ENCODE peak calls at places on chromosomes 2 and 18, in four cellular contexts. E, L, P and X are unnamed samples.

GRCh38 chr2:181962142-181962541 is 23.5 kb upstream of the PPP1R1C start:
- DNase-seq in E (no peak), L (no peak), P (no peak), X (no peak)

GRCh38 chr2:127762441-127762840 is 48.5 kb downstream of the WDR33 start:
- DNase-seq in E (no peak), L (no peak), P (no peak), X (no peak)

GRCh38 chr2:46257476-46257875 is 39.7 kb upstream of the EPAS1 start:
- DNase-seq in E (no peak), L (no peak), P (peak; percentile 61), X (no peak)

GRCh38 chr2:239212553-239213419 is 188.0 kb downstream of the HDAC4 start:
- DNase-seq in E (no peak), P (no peak), L (no peak), X (no peak)

GRCh38 chr2:48771241-48772014 is 15.9 kb upstream of the LHCGR start:
- DNase-seq in P (no peak), L (no peak), E (no peak), X (no peak)

GRCh38 chr2:129611456-129611855 is 368.0 kb upstream of the RAB6C start:
- DNase-seq in L (no peak), P (no peak), E (no peak), X (no peak)

GRCh38 chr18:22031581-22031980 is 137.8 kb upstream of the GATA6 start:
- DNase-seq in P (peak; percentile 11), L (no peak), E (no peak), X (no peak)

GRCh38 chr2:235514627-235515363 is 21.0 kb downstream of the AGAP1 start:
- DNase-seq in P (no peak), E (no peak), L (no peak), X (no peak)

GRCh38 chr2:68811364-68811763 is 59.8 kb downstream of the BMP10 start:
- DNase-seq in L (no peak), E (no peak), P (peak; percentile 12), X (no peak)

GRCh38 chr2:119230219-119230618 is 6.6 kb downstream of the STEAP3 start:
- DNase-seq in E (no peak), P (no peak), L (no peak), X (no peak)

GRCh38 chr2:10552871-10553245 is 104.7 kb upstream of the ODC1 start:
- DNase-seq in L (no peak), E (no peak), P (no peak), X (no peak)

GRCh38 chr2:163548970-163549369 is 186.8 kb downstream of the FIGN start:
- DNase-seq in L (no peak), P (no peak), E (no peak), X (no peak)

GRCh38 chr2:127596311-127597045 is 49.5 kb upstream of the GPR17 start:
- DNase-seq in P (no peak), E (no peak), L (no peak), X (no peak)

GRCh38 chr2:37196320-37197195 is at the start of gene CEBPZOS:
- DNase-seq in L (peak; percentile 90), E (peak; percentile 92), P (peak; percentile 78), X (peak; percentile 23)

GRCh38 chr2:119996148-119996547 is 16.7 kb upstream of the EPB41L5 start:
- DNase-seq in L (no peak), P (no peak), E (no peak), X (no peak)

GRCh38 chr2:184879671-184880070 is 281.3 kb downstream of the ZNF804A start:
- DNase-seq in P (no peak), L (no peak), E (no peak), X (no peak)

GRCh38 chr2:98006378-98006777 is 10.6 kb upstream of the TMEM131 start:
- DNase-seq in P (no peak), L (no peak), E (no peak), X (no peak)

GRCh38 chr2:105865222-105865913 is 120.7 kb downstream of the NCK2 start:
- DNase-seq in L (no peak), E (no peak), P (peak; percentile 72), X (no peak)

DNA sequence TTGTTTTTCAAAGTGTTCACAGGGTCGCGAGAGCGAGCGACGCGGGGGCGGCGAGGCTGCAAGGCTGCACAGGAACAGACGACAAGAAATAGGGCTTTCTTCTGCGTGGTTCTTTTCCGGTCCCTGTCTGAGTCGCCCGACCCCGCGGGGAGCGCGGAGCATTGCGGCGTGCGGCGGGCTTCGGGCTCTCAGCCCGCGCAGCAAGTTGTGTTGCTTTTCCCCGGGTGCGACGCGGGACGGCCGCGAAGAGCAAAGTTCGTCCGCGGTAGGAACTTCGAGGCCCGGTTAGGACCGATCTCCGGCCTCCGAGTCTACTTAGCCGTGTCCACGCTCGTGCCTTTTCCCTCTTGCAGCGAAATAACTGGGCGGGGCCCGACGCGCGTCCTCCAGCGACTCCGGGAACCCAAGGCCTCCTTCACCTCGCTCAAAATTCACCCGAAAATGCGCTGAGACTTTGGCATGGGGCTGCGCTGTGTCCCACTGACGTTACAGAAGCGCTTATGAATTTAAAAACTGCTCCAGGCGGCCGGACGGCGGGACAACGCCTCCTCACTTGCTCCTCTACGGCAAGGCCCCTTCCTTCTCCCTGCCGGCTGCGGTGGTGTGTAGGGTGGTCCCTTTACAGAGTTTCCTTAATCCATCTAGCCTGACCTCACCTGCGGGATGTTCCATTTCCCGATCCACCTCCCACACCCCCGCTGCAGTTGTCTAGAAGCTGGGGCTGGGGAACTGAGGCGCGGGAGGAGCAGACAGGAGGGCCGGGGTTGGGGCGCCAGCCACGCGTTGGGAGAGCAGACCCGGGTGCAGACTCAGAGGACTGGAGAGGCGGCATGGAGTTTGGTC is 1.5 kb upstream of the BCL2L11 start:
- DNase-seq in P (no peak), L (peak; percentile 31), E (no peak), X (no peak)
- H3K4me3 ChIP-seq in P (no peak overlapping the region), L (peak overlapping the region; percentile 83), E (no peak overlapping the region), X (peak overlapping the region; percentile 56)

GRCh38 chr2:121613774-121614173 is 35.5 kb downstream of the CLASP1 start:
- DNase-seq in L (no peak), E (no peak), P (no peak), X (no peak)
- H3K4me3 ChIP-seq in L (no peak overlapping the region), E (no peak overlapping the region), P (no peak overlapping the region), X (no peak overlapping the region)

DNA sequence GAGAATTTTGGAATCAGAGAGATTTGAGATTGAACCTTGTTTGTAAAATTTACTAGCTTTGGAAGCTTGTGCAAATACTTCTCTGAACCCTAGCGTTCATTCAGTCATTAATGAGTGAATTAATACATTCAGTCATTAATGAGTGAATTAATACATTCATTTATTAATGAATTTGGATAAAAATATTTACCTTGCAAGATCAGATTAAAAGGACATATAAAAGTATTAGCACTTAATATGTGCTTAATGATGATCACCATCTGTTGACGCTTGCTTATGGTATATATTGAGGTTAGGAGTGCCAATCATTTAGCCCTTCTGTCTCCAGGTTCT is 26.9 kb downstream of the EML4 start:
- DNase-seq in L (no peak), P (no peak), E (no peak), X (no peak)
- H3K4me3 ChIP-seq in L (no peak overlapping the region), P (no peak overlapping the region), E (no peak overlapping the region), X (no peak overlapping the region)

DNA sequence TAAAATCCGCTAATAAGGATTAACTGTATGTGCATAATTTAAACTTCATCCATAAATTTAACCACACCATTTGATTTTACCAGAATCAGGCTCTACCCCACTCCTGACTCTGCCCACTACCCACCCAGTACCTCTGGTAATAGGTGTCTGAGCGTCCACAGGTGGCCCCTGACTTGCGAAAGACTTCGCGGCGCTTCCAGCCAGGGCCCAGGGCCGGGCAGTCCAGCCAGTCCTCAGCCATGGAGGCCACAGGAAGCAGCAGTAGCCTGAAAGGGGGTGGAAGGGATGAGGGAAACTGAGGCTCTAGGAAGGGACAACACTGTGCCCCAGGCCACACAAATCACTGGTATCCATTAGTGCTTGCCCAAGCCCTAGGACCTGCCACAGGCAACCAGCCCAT is 1.6 kb downstream of the MBD1 start:
- DNase-seq in E (no peak), L (no peak), P (no peak), X (no peak)
- H3K4me3 ChIP-seq in E (no peak overlapping the region), L (peak overlapping the region; percentile 97), P (peak overlapping the region; percentile 99), X (no peak overlapping the region)

GRCh38 chr2:196173505-196173904 is 2.1 kb upstream of the STK17B start:
- DNase-seq in L (no peak), E (no peak), P (no peak), X (no peak)

GRCh38 chr2:196172976-196173375 is 1.6 kb upstream of the STK17B start:
- DNase-seq in P (no peak), E (no peak), L (no peak), X (no peak)

GRCh38 chr2:196171946-196172345 is 568 bp upstream of the STK17B start:
- DNase-seq in P (no peak), E (no peak), L (no peak), X (no peak)

GRCh38 chr2:196176142-196176738 is 4.9 kb upstream of the STK17B start:
- DNase-seq in P (no peak), L (peak; percentile 94), E (no peak), X (no peak)

GRCh38 chr2:196174424-196174823 is 3.0 kb upstream of the STK17B start:
- DNase-seq in L (no peak), E (no peak), P (no peak), X (no peak)
- H3K4me3 ChIP-seq in L (peak overlapping the region; percentile 33), E (no peak overlapping the region), P (no peak overlapping the region), X (no peak overlapping the region)

DNA sequence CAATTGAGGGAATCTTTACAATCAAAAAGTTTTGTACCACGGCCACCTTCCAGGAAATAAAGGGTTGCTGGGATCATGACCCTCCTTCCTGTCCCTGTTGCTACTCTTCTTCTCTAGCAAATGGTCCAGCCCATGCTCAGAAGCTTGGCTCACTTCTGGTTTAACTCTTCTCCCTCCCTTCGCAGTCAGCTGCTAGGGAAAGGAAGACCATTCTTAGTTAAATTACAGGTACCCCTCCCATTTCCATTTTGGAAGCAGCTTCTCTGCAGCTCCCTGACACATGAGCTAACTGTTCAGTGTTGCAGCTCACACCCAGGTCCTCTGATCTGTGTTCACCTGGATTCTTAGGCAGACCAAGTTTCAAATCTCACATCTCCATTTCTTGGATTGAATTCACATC is 100.3 kb downstream of the DOCK10 start:
- DNase-seq in L (no peak), E (no peak), P (no peak), X (no peak)
- H3K4me3 ChIP-seq in L (no peak overlapping the region), E (no peak overlapping the region), P (no peak overlapping the region), X (no peak overlapping the region)